ENCODE peak calls at places on chromosomes 11 and 22, in nine cellular contexts. Q, I, A, J, B, M, R, Y and Z are unnamed samples.

GRCh38 chr11:56848105-56848809 is 99.8 kb upstream of the OR9G4 start:
- DNase-seq in Q (no peak), R (no peak), B (no peak), A (no peak), M (no peak), J (no peak), I (no peak), Y (no peak), Z (no peak)

GRCh38 chr11:34358258-34358665 is 452 bp upstream of the ABTB2 start:
- DNase-seq in I (no peak), Q (peak; percentile 64), M (no peak), J (peak; percentile 60), Y (peak; percentile 63), B (no peak), A (peak; percentile 65), R (peak; percentile 86), Z (no peak)

GRCh38 chr22:46931414-46931813 is 169.0 kb downstream of the TBC1D22A start:
- DNase-seq in Y (no peak), M (no peak), A (peak; percentile 10), B (no peak), J (no peak), I (no peak), R (peak; percentile 21), Q (peak; percentile 53), Z (no peak)

GRCh38 chr11:66617148-66617814 is 851 bp downstream of the RBM14 start:
- DNase-seq in M (no peak), I (no peak), Y (no peak), B (peak; percentile 18), R (peak; percentile 24), A (no peak), Q (peak; percentile 40), J (peak; percentile 82), Z (no peak)

GRCh38 chr11:62514151-62514550 is 32.5 kb downstream of the AHNAK start:
- DNase-seq in A (no peak), B (no peak), R (no peak), J (no peak), M (no peak), Y (no peak), Q (no peak), I (no peak), Z (peak; percentile 40)

GRCh38 chr11:132941024-132941646 is 591.2 kb downstream of the OPCML start:
- DNase-seq in Y (peak; percentile 48), J (peak; percentile 37), R (peak; percentile 5), Q (peak; percentile 13), M (peak; percentile 1), A (no peak), B (no peak), I (no peak), Z (peak; percentile 38)

GRCh38 chr11:77183421-77183984 is 55.5 kb downstream of the MYO7A start:
- DNase-seq in I (no peak), Y (no peak), M (no peak), Q (no peak), R (no peak), J (no peak), B (no peak), A (no peak), Z (no peak)

GRCh38 chr11:120354068-120354467 is 17.9 kb downstream of the ARHGEF12 start:
- DNase-seq in R (no peak), B (no peak), J (no peak), M (no peak), Y (no peak), Q (peak; percentile 36), I (no peak), A (no peak), Z (no peak)

GRCh38 chr22:27507935-27508504 is 293.5 kb downstream of the MN1 start:
- DNase-seq in B (no peak), Q (peak; percentile 39), J (no peak), Y (no peak), M (no peak), A (no peak), R (peak; percentile 11), I (no peak), Z (no peak)

GRCh38 chr11:106091480-106092123 is 14.1 kb downstream of the AASDHPPT start:
- DNase-seq in R (peak; percentile 48), I (no peak), M (no peak), Q (peak; percentile 86), Y (no peak), B (peak; percentile 19), J (no peak), A (no peak), Z (peak; percentile 48)

GRCh38 chr11:69080361-69080973 is 31.7 kb downstream of the TPCN2 start:
- DNase-seq in I (no peak), Y (no peak), B (no peak), J (no peak), A (no peak), R (peak; percentile 77), M (no peak), Q (peak; percentile 45), Z (no peak)

GRCh38 chr11:48017105-48017874 is 36.9 kb downstream of the PTPRJ start:
- DNase-seq in M (no peak), B (no peak), R (no peak), A (no peak), Y (no peak), J (no peak), I (no peak), Q (no peak), Z (no peak)

GRCh38 chr11:20221546-20221945 is 61.3 kb upstream of the DBX1 start:
- DNase-seq in J (no peak), Q (no peak), I (no peak), M (no peak), B (no peak), Y (no peak), A (no peak), R (no peak), Z (no peak)

GRCh38 chr22:43826142-43827093 is 14.3 kb upstream of the EFCAB6 start:
- DNase-seq in I (no peak), M (no peak), A (no peak), Q (peak; percentile 77), Y (no peak), R (peak; percentile 63), J (no peak), B (peak; percentile 22), Z (peak; percentile 23)

GRCh38 chr11:3222003-3222855 is 3.6 kb upstream of the MRGPRG start:
- DNase-seq in R (no peak), I (no peak), J (no peak), A (no peak), M (no peak), B (no peak), Y (no peak), Q (no peak), Z (no peak)

DNA sequence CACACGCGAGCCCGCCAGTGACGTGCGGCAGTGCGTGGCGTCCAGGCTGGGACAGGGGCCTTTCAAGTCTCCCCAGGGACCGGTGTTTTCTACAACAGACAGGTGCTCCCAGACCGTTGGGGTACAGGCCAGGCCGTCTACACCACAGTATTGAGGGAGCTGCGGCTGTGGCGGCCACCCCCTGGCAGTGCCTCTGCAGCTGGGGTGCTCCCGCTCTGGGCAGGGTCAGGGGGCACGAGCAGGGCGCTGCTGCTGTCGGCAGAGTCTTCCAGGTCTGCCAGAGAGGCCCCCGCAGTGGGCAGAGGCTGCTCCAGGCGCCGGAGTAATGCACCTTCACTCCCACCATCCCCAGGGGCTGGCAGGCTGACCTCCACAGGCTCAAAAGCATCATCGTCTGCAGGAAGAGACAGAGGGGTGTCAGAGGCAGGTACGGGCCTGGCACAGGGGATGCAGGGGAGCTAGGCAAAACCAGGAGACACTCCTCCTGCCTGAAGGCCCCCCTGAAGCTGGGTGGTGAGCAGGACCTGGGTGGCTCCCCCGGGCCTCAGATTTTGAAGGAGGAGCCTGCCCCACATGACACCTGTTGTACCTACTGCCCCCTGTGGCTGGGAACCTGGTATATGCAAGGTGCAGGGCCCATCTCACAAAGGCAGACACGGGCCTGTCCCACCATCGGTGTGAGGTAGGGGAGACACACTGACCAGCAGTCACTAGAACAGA is 83.3 kb downstream of the DGCR2 start:
- DNase-seq in A (no peak), B (no peak), M (no peak), R (no peak), J (no peak), Q (no peak), I (no peak), Y (no peak), Z (no peak)
- TF ChIP-seq CTCF in A (peak; percentile 16), B (no peak), M (no peak), R (no peak), J (no peak), Q (no peak), I (no peak), Y (no peak), Z (no peak)

GRCh38 chr11:96704847-96705246 is 315.0 kb downstream of the JRKL start:
- DNase-seq in M (no peak), Y (no peak), A (no peak), J (no peak), Q (no peak), R (no peak), I (no peak), B (no peak), Z (no peak)
- TF ChIP-seq CTCF in M (peak; percentile 14), Y (no peak), A (no peak), J (no peak), Q (no peak), R (no peak), I (no peak), B (no peak), Z (no peak)

DNA sequence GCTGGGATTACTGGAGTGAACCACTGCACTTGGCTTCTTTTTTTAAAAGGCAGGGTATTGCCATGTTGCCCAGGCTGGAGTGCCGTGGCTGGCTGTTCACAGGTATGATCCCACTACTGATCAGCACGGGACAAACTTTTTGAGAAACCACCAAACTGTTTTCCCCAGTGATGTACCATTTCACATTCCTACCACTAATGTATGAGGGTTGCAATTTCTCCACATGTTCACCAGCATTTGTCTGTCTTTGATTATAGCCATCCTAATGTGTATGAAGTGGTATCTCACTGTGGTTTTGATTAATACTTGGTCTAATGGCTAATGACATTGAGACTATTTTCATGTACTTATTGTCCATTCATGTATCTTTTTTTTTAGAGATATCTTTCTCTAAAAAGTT is 41.5 kb upstream of the EP300 start:
- DNase-seq in Y (no peak), I (no peak), M (no peak), J (no peak), A (no peak), Q (no peak), B (no peak), R (no peak), Z (no peak)
- TF ChIP-seq CTCF in Y (no peak), I (no peak), M (peak; percentile 35), J (no peak), A (no peak), Q (no peak), B (no peak), R (no peak), Z (no peak)

GRCh38 chr11:134532921-134533421 is 120.9 kb upstream of the B3GAT1 start:
- DNase-seq in I (peak; percentile 16), B (no peak), A (no peak), Y (no peak), R (no peak), J (no peak), M (no peak), Q (no peak), Z (no peak)
- TF ChIP-seq CTCF in I (no peak), B (no peak), A (no peak), Y (no peak), R (no peak), J (no peak), M (no peak), Q (no peak), Z (no peak)

DNA sequence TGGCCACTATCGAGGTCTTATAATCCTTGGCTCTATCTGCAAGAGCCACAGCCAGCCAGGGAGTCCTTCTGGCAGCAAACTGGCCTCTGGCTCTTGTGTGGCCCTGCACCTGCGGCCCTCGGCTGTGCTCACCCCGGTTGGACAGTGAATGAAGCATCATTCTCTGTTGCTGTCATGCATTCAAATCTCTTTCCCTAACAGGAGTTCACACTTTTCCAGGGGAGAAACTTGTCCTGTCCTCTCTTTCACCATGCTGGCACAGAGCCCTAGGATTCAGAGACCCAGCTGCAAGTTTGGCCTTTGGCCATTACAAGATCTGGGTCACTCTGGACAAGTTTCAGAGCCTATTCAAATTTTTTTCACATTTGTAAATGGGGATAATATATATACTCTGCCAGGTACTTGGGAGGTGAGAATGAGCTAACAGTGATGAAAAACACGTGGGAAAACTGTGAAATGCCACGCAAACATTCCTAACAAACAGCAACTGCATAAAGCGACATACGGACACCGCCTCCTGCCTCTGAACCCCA is 34.2 kb downstream of the TMEM184B start:
- DNase-seq in Q (no peak), I (no peak), Y (no peak), M (peak; percentile 50), A (no peak), B (no peak), R (no peak), J (no peak), Z (no peak)
- TF ChIP-seq CTCF in Q (no peak), I (no peak), Y (no peak), M (no peak), A (no peak), B (no peak), R (no peak), J (no peak), Z (no peak)